ENCODE peak calls at places on chromosomes 11 and 22, in six cellular contexts. D is SJCRH30, G is NCI-H1092, M is GM13977, E is kidney epithelial cell, R is substantia nigra. N is an unnamed sample.

GRCh38 chr22:29786026-29786425 is 18.9 kb downstream of the UQCR10 start:
- DNase-seq in D (no peak), E (no peak), M (no peak), G (no peak), R (no peak), N (no peak)

GRCh38 chr11:93519179-93519578 is 24.0 kb downstream of the SMCO4 start:
- DNase-seq in R (no peak), D (no peak), M (no peak), E (no peak), G (peak), N (no peak)

GRCh38 chr11:112128483-112129121 is 35.3 kb downstream of the IL18 start:
- DNase-seq in M (no peak), E (peak), R (no peak), G (peak), D (peak), N (peak)

GRCh38 chr11:68120212-68121066 is 749 bp downstream of the CHKA start:
- DNase-seq in G (no peak), R (no peak), E (no peak), M (peak), D (peak), N (peak)

GRCh38 chr11:115316682-115317081 is 187.5 kb downstream of the CADM1 start:
- DNase-seq in R (no peak), E (no peak), M (no peak), D (no peak), G (no peak), N (no peak)

GRCh38 chr11:15523576-15523975 is 408.9 kb downstream of the INSC start:
- DNase-seq in R (no peak), E (no peak), G (no peak), D (no peak), M (no peak), N (no peak)

GRCh38 chr11:115132829-115133228 is 371.4 kb downstream of the CADM1 start:
- DNase-seq in R (no peak), M (peak), G (no peak), D (no peak), E (no peak), N (no peak)

GRCh38 chr11:108538022-108538424 is 39.8 kb upstream of the POGLUT3 start:
- DNase-seq in G (peak), M (no peak), D (peak), E (no peak), R (no peak), N (no peak)

GRCh38 chr11:67178878-67179277 is 59.8 kb downstream of the KDM2A start:
- DNase-seq in D (no peak), R (no peak), M (no peak), E (no peak), G (no peak), N (no peak)

GRCh38 chr11:23124249-23124648 is 264.0 kb upstream of the CCDC179 start:
- DNase-seq in M (no peak), R (no peak), D (no peak), G (no peak), E (no peak), N (no peak)